ENCODE peak calls at places on chromosomes 4 and X, in seven cellular contexts. N, S, F, V, L, Z and D are unnamed samples.

GRCh38 chrX:12771445-12772069 is 19.7 kb upstream of the PRPS2 start:
- DNase-seq in N (peak; percentile 73), S (peak; percentile 75), F (peak; percentile 80), V (peak; percentile 9), L (peak; percentile 46), Z (peak; percentile 76), D (peak; percentile 84)

GRCh38 chr4:71184195-71184781 is 154.5 kb upstream of the SLC4A4 start:
- DNase-seq in N (peak; percentile 61), S (peak; percentile 26), F (peak; percentile 61), V (peak; percentile 75), L (no peak), Z (peak; percentile 62), D (peak; percentile 71)

GRCh38 chrX:23631136-23631535 is 36.2 kb upstream of the PRDX4 start:
- DNase-seq in N (no peak), S (no peak), F (no peak), V (no peak), L (no peak), Z (no peak), D (no peak)

GRCh38 chr4:14568356-14568755 is 433.9 kb upstream of the CPEB2 start:
- DNase-seq in N (no peak), S (no peak), F (no peak), V (no peak), L (no peak), Z (no peak), D (no peak)

GRCh38 chr4:168569066-168569908 is 72.4 kb downstream of the PALLD start:
- DNase-seq in N (peak; percentile 68), S (no peak), F (no peak), V (peak; percentile 45), L (no peak), Z (no peak), D (peak; percentile 26)

GRCh38 chr4:24559032-24559821 is 25.1 kb downstream of the DHX15 start:
- DNase-seq in N (no peak), S (no peak), F (no peak), V (no peak), L (no peak), Z (no peak), D (no peak)

GRCh38 chr4:44629280-44629866 is 22.1 kb downstream of the YIPF7 start:
- DNase-seq in N (peak; percentile 44), S (peak; percentile 38), F (peak; percentile 67), V (peak; percentile 70), L (no peak), Z (peak; percentile 54), D (peak; percentile 59)

GRCh38 chrX:103792916-103793540 is 16.4 kb downstream of the PLP1 start:
- DNase-seq in N (no peak), S (no peak), F (no peak), V (no peak), L (no peak), Z (no peak), D (no peak)

GRCh38 chrX:87732133-87732532 is 214.5 kb downstream of the KLHL4 start:
- DNase-seq in N (no peak), S (no peak), F (no peak), V (no peak), L (no peak), Z (no peak), D (no peak)

GRCh38 chr4:153792007-153792892 is 3.4 kb upstream of the SFRP2 start:
- DNase-seq in N (peak; percentile 5), S (peak; percentile 71), F (peak; percentile 43), V (no peak), L (no peak), Z (peak; percentile 21), D (peak; percentile 73)

GRCh38 chrX:129347291-129347690 is 176.0 kb downstream of the SMARCA1 start:
- DNase-seq in N (peak; percentile 17), S (no peak), F (peak; percentile 36), V (no peak), L (no peak), Z (no peak), D (no peak)

GRCh38 chr4:127523369-127523768 is 109.4 kb upstream of the INTU start:
- DNase-seq in N (no peak), S (no peak), F (no peak), V (no peak), L (no peak), Z (no peak), D (no peak)

GRCh38 chrX:100687546-100687945 is 43.5 kb downstream of the SRPX2 start:
- DNase-seq in N (no peak), S (peak; percentile 23), F (no peak), V (no peak), L (no peak), Z (no peak), D (peak; percentile 32)

GRCh38 chr4:123555500-123556273 is 159.1 kb downstream of the SPRY1 start:
- DNase-seq in N (peak; percentile 81), S (no peak), F (peak; percentile 43), V (peak; percentile 78), L (no peak), Z (no peak), D (no peak)

GRCh38 chr4:24236532-24236931 is 346.7 kb upstream of the PPARGC1A start:
- DNase-seq in N (no peak), S (no peak), F (no peak), V (no peak), L (no peak), Z (no peak), D (no peak)

GRCh38 chrX:119398587-119398973 is 556 bp upstream of the SLC25A43 start:
- DNase-seq in N (peak; percentile 28), S (no peak), F (no peak), V (no peak), L (no peak), Z (no peak), D (peak; percentile 4)

GRCh38 chr4:110275871-110276270 is 77.5 kb upstream of the ELOVL6 start:
- DNase-seq in N (no peak), S (no peak), F (no peak), V (no peak), L (no peak), Z (no peak), D (no peak)

GRCh38 chr4:109383823-109384222 is 49.8 kb upstream of the SEC24B start:
- DNase-seq in N (no peak), S (no peak), F (no peak), V (no peak), L (no peak), Z (no peak), D (no peak)

GRCh38 chrX:22109442-22109841 is 77.3 kb downstream of the PHEX start:
- DNase-seq in N (peak; percentile 33), S (no peak), F (no peak), V (no peak), L (no peak), Z (no peak), D (no peak)

GRCh38 chrX:148567229-148567628 is 66.8 kb downstream of the AFF2 start:
- DNase-seq in N (no peak), S (no peak), F (no peak), V (peak; percentile 62), L (no peak), Z (no peak), D (no peak)

GRCh38 chr4:4598851-4599411 is 57.1 kb upstream of the STX18 start:
- DNase-seq in N (no peak), S (no peak), F (no peak), V (no peak), L (no peak), Z (no peak), D (no peak)

GRCh38 chrX:47581731-47582647 is at the start of gene TIMP1:
- DNase-seq in N (peak; percentile 88), S (peak; percentile 85), F (peak; percentile 97), V (peak; percentile 94), L (peak; percentile 67), Z (peak; percentile 82), D (peak; percentile 93)

GRCh38 chr4:67576538-67576937 is 18.0 kb downstream of the STAP1 start:
- DNase-seq in N (no peak), S (no peak), F (no peak), V (no peak), L (no peak), Z (no peak), D (no peak)

GRCh38 chr4:138696771-138697170 is 318.8 kb upstream of the NOCT start:
- DNase-seq in N (no peak), S (no peak), F (no peak), V (no peak), L (no peak), Z (no peak), D (no peak)

GRCh38 chr4:170388255-170388654 is 298.5 kb upstream of the AADAT start:
- DNase-seq in N (no peak), S (no peak), F (no peak), V (no peak), L (no peak), Z (no peak), D (no peak)

GRCh38 chr4:188714907-188715306 is 575.7 kb downstream of the TRIML1 start:
- DNase-seq in N (no peak), S (no peak), F (no peak), V (peak; percentile 7), L (no peak), Z (no peak), D (no peak)

GRCh38 chrX:101257448-101258259 is 33.5 kb downstream of the TAF7L start:
- DNase-seq in N (no peak), S (no peak), F (peak; percentile 1), V (peak; percentile 16), L (no peak), Z (no peak), D (no peak)

GRCh38 chr4:15327311-15328298 is 100.2 kb upstream of the C1QTNF7 start:
- DNase-seq in N (no peak), S (no peak), F (no peak), V (peak; percentile 70), L (no peak), Z (no peak), D (no peak)

GRCh38 chr4:16692493-16692892 is 206.0 kb downstream of the LDB2 start:
- DNase-seq in N (no peak), S (no peak), F (no peak), V (no peak), L (no peak), Z (no peak), D (no peak)

GRCh38 chr4:8170341-8170740 is 11.7 kb upstream of the ABLIM2 start:
- DNase-seq in N (no peak), S (no peak), F (no peak), V (no peak), L (no peak), Z (no peak), D (no peak)

GRCh38 chr4:82744284-82744963 is 54.2 kb downstream of the SCD5 start:
- DNase-seq in N (no peak), S (no peak), F (no peak), V (no peak), L (no peak), Z (no peak), D (no peak)

GRCh38 chrX:68431836-68432235 is 1.5 kb downstream of the OPHN1 start:
- DNase-seq in N (no peak), S (no peak), F (no peak), V (no peak), L (no peak), Z (no peak), D (no peak)

GRCh38 chrX:103362504-103362903 is 6.2 kb downstream of the TCEAL9 start:
- DNase-seq in N (peak; percentile 49), S (no peak), F (no peak), V (no peak), L (no peak), Z (no peak), D (no peak)

GRCh38 chr4:10182446-10183424 is 66.1 kb upstream of the WDR1 start:
- DNase-seq in N (no peak), S (peak; percentile 32), F (no peak), V (no peak), L (no peak), Z (peak; percentile 33), D (peak; percentile 66)

GRCh38 chr4:99723555-99724450 is 66.2 kb upstream of the C4orf54 start:
- DNase-seq in N (peak; percentile 68), S (peak; percentile 25), F (peak; percentile 24), V (peak; percentile 94), L (no peak), Z (no peak), D (peak; percentile 19)

GRCh38 chr4:85102606-85103005 is 136.1 kb upstream of the WDFY3 start:
- DNase-seq in N (no peak), S (no peak), F (no peak), V (no peak), L (no peak), Z (no peak), D (no peak)

GRCh38 chr4:185656467-185656890 is 121.2 kb upstream of the PDLIM3 start:
- DNase-seq in N (no peak), S (no peak), F (no peak), V (no peak), L (no peak), Z (no peak), D (no peak)

GRCh38 chr4:147546341-147546740 is 65.4 kb downstream of the EDNRA start:
- DNase-seq in N (peak; percentile 57), S (no peak), F (no peak), V (peak; percentile 77), L (no peak), Z (no peak), D (no peak)